ENCODE peak calls at places on chromosomes 12 and 14, in seven cellular contexts. D is Panc1, B is lower lobe of right lung, E is body of pancreas, G is ovary, K is tibial artery, A is upper lobe of left lung. O is an unnamed sample.
A peak's percentile ranks its signal among the peaks of the same experiment; 100 is the strongest.

GRCh38 chr14:102362084-102362483 is 606 bp downstream of the CINP start:
- DNase-seq in G (no peak), K (no peak), D (no peak), B (no peak), A (no peak), E (no peak), O (peak; percentile 16)

GRCh38 chr12:116319851-116320621 is 42.5 kb upstream of the MED13L start:
- DNase-seq in K (peak; percentile 88), B (no peak), E (peak; percentile 64), A (no peak), D (no peak), G (peak; percentile 72), O (peak; percentile 87)

GRCh38 chr12:51827925-51828818 is 20.3 kb downstream of the FIGNL2 start:
- DNase-seq in E (no peak), A (peak; percentile 81), B (peak; percentile 63), G (no peak), K (no peak), D (no peak), O (peak; percentile 64)

GRCh38 chr14:35742448-35742847 is 66.6 kb downstream of the RALGAPA1 start:
- DNase-seq in D (no peak), K (no peak), A (no peak), B (no peak), G (no peak), E (no peak), O (no peak)

GRCh38 chr14:72472845-72473244 is 421.1 kb downstream of the DPF3 start:
- DNase-seq in K (no peak), G (no peak), B (no peak), E (no peak), A (no peak), D (no peak), O (peak; percentile 7)

GRCh38 chr12:5083955-5084849 is 40.5 kb downstream of the KCNA5 start:
- DNase-seq in D (peak; percentile 35), B (no peak), K (no peak), A (no peak), E (peak; percentile 43), G (no peak), O (peak; percentile 68)

GRCh38 chr14:93045965-93046695 is 69.6 kb downstream of the ITPK1 start:
- DNase-seq in G (no peak), K (no peak), E (no peak), D (no peak), A (no peak), B (no peak), O (peak; percentile 42)

GRCh38 chr12:62963642-62964041 is 28.7 kb upstream of the PPM1H start:
- DNase-seq in D (no peak), K (no peak), A (no peak), G (no peak), E (no peak), B (no peak), O (peak; percentile 3)

GRCh38 chr12:70557583-70558263 is 79.5 kb downstream of the PTPRB start:
- DNase-seq in B (no peak), E (no peak), K (no peak), G (no peak), A (no peak), D (no peak), O (no peak)

GRCh38 chr12:3833670-3834310 is 39.4 kb downstream of the PARP11 start:
- DNase-seq in A (no peak), D (no peak), E (no peak), B (no peak), G (no peak), K (no peak), O (no peak)

GRCh38 chr14:74841230-74842207 is 34.4 kb downstream of the PROX2 start:
- DNase-seq in E (no peak), D (no peak), A (no peak), B (no peak), G (no peak), K (no peak), O (no peak)

GRCh38 chr12:92759634-92760268 is 57.0 kb downstream of the PLEKHG7 start:
- DNase-seq in A (no peak), B (no peak), G (no peak), K (no peak), D (no peak), E (no peak), O (peak; percentile 93)

GRCh38 chr12:112466835-112467234 is 48.1 kb downstream of the PTPN11 start:
- DNase-seq in E (no peak), D (no peak), B (no peak), G (no peak), A (no peak), K (no peak), O (no peak)

GRCh38 chr12:45655186-45655585 is 74.3 kb upstream of the ARID2 start:
- DNase-seq in D (no peak), A (no peak), E (peak; percentile 16), B (no peak), K (no peak), G (no peak), O (peak; percentile 36)

GRCh38 chr14:54629635-54630360 is 62.9 kb downstream of the SAMD4A start:
- DNase-seq in A (no peak), E (no peak), G (no peak), B (no peak), D (no peak), K (no peak), O (no peak)

GRCh38 chr14:54627718-54628345 is 60.9 kb downstream of the SAMD4A start:
- DNase-seq in G (no peak), D (no peak), E (peak; percentile 17), A (no peak), B (no peak), K (peak; percentile 69), O (peak; percentile 78)

GRCh38 chr14:54629183-54629582 is 62.3 kb downstream of the SAMD4A start:
- DNase-seq in D (no peak), A (no peak), B (no peak), K (no peak), G (no peak), E (no peak), O (no peak)

GRCh38 chr14:54625158-54625557 is 58.2 kb downstream of the SAMD4A start:
- DNase-seq in A (no peak), G (no peak), D (no peak), K (no peak), B (no peak), E (no peak), O (peak; percentile 42)

DNA sequence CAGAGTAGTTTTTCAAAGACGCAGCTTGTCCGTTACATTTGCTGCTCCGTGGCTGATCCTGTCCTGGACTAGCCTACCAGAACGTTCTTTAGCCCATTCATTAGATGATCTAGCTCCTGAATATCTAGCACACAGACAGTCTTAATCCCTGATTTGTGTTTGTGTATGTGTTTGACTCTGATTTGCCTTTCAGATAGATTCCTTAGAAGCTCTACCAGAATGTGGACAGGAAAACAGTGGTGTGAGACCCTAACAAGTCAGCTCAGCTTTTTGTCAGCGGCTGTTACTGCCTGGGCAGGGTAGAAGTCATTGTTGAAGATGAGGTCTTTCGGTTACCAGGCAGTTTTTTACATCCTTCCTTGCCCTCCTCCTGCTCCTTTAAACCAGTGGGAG is 60.4 kb downstream of the SAMD4A start:
- DNase-seq in A (no peak), K (no peak), E (no peak), D (no peak), B (no peak), G (no peak), O (no peak)
- H3K4me3 ChIP-seq in A (peak overlapping the region; percentile 37), K (peak overlapping the region; percentile 32), E (no peak overlapping the region), D (no peak overlapping the region), B (peak overlapping the region; percentile 34), G (no peak overlapping the region), O (peak overlapping the region; percentile 42)

DNA sequence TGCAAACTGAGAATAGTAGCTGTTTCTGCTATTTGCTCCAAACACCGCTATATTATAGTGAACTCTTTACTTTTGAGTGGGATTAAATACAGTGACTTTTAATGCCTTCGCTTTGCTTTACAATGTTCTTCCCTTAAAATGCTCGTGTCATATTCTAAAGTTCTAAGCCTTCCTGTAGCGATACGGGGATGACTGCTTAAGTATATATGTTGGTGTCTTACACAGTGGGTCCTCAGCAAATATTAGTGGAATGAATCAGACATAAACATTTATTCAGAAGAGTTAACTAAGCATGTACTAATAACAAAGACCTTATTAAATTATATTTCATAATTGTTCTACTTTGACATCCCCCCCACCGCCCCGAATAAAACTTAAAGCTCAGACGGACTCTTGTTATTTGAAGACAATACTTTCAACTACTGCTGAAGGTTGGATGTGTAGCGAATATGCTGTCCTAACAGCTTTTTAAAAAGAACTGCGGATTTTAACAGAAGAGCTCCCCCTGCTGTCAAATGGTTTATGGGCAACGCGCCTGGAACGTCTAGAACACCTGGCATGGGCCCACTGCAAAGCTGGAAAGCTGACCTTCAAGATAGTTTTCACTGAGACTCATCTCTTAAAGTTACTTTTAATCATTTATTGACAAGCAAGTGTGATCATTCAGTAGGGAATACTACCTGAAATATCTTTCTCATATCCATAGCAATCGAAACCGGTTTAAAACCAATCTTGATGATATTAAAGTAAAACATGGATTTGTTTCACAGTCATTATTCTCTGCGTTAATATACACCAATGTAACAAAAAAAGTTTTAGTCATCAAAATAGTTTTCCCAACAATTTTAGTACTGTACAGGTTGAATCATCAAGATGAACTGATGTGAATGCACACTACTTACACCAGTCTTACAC is 136.7 kb upstream of the KRAS start:
- DNase-seq in A (peak; percentile 81), B (peak; percentile 74), G (peak; percentile 91), K (peak; percentile 91), D (peak; percentile 92), E (peak; percentile 92), O (peak; percentile 94)
- TF ChIP-seq CTCF in A (peak; percentile 78), B (peak; percentile 85), G (peak; percentile 84), K (peak; percentile 86), D (peak; percentile 98), E (peak; percentile 91), O (peak; percentile 83)

DNA sequence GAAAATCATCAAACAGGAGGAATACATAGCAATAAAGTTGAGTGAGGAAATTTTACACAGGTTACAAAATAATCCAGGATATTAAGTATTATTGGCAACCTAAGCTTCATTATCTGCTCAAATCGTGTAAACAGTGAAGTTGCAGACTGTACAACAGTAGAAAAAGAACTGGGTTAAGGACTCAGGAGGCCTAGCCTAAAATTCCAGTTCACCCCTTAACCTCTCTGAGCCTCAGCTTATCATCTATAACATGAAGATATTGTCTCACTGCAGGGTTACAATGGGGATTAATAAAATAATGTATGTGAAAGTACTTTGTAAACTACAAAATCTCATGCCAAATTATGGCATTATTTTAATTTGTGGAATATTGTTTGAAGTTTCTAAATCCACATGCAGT is 26.0 kb downstream of the DDHD1 start:
- DNase-seq in G (no peak), D (no peak), K (no peak), E (no peak), B (no peak), A (no peak), O (no peak)
- H3K4me3 ChIP-seq in G (no peak overlapping the region), D (no peak overlapping the region), K (no peak overlapping the region), E (no peak overlapping the region), B (no peak overlapping the region), A (peak overlapping the region; percentile 3), O (no peak overlapping the region)

DNA sequence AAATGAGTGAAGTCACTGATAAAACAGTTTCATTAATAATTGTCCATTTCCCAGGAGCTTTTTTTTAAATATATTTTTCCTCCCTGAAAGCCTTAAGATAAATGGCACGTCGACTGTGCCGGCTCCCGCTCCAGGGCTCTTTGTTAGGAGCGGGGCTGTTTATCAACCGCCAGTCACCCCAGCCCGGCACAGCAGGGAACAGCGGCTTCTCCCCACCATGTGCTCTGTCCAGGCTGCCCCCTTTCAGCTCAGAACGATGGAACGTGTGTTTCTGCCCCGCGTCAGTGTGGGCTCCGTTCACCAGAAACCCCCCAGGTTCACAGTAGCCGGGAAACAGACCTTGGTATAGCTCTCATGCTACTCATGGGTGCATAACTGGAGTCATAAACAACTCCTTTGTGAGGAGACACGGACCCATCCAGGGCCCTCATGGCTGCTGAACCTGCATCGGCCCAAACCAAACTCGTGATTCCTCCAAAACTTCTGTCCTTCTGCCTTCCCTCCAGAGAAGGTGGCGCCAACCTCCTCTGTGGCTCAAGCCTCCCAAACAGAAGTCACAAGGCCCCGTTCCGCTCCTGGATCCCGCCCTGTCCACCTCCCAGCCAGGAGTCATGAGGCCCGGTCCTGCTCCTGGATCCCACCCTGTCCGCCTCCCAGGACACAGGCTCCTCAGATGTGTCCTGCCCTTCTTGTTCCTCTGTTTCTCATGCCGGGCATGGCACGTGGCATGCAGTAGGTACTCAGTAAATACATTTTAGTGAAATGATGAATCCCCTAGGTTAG is 94.4 kb upstream of the SFSWAP start:
- DNase-seq in B (no peak), G (no peak), D (no peak), K (no peak), A (no peak), E (no peak), O (no peak)
- TF ChIP-seq CTCF in B (no peak), G (no peak), D (no peak), K (no peak), A (no peak), E (no peak), O (no peak)